ENCODE peak calls at places on chromosome 12, in eight cellular contexts. One of them, this sample, is unnamed.

GRCh38 chr12:77571768-77572167 is 258.9 kb upstream of the NAV3 start:
- DNase-seq in activated naive CD8-positive, alpha-beta T cell treated with anti-CD3 and anti-CD28 coated beads, Interleukin-2, amount 50 U/mL, for 16 hours: no peak
- DNase-seq in LHCN-M2: no peak
- DNase-seq in stimulated activated CD4-positive, alpha-beta T cell treated with anti-CD3 and anti-CD28 coated beads, TNF-alpha, amount 100 ng/mL, for 48 hours: no peak
- DNase-seq in GM23248: no peak
- DNase-seq in uterus: no peak
- DNase-seq in AG20443: no peak
- DNase-seq in heart right ventricle: no peak
- DNase-seq in this sample: no peak

GRCh38 chr12:69570545-69571399 is 14.5 kb upstream of the CCT2 start:
- DNase-seq in GM23248: peak
- DNase-seq in heart right ventricle: no peak
- DNase-seq in activated naive CD8-positive, alpha-beta T cell treated with anti-CD3 and anti-CD28 coated beads, Interleukin-2, amount 50 U/mL, for 16 hours: peak
- DNase-seq in uterus: peak
- DNase-seq in LHCN-M2: peak
- DNase-seq in AG20443: peak
- DNase-seq in stimulated activated CD4-positive, alpha-beta T cell treated with anti-CD3 and anti-CD28 coated beads, TNF-alpha, amount 100 ng/mL, for 48 hours: peak
- DNase-seq in this sample: no peak

GRCh38 chr12:49890096-49890461 is 13.6 kb downstream of the FAIM2 start:
- DNase-seq in uterus: no peak
- DNase-seq in heart right ventricle: no peak
- DNase-seq in stimulated activated CD4-positive, alpha-beta T cell treated with anti-CD3 and anti-CD28 coated beads, TNF-alpha, amount 100 ng/mL, for 48 hours: no peak
- DNase-seq in LHCN-M2: no peak
- DNase-seq in GM23248: no peak
- DNase-seq in activated naive CD8-positive, alpha-beta T cell treated with anti-CD3 and anti-CD28 coated beads, Interleukin-2, amount 50 U/mL, for 16 hours: no peak
- DNase-seq in AG20443: no peak
- DNase-seq in this sample: no peak

GRCh38 chr12:1716911-1717310 is 26.0 kb downstream of the ADIPOR2 start:
- DNase-seq in heart right ventricle: no peak
- DNase-seq in LHCN-M2: no peak
- DNase-seq in uterus: no peak
- DNase-seq in activated naive CD8-positive, alpha-beta T cell treated with anti-CD3 and anti-CD28 coated beads, Interleukin-2, amount 50 U/mL, for 16 hours: no peak
- DNase-seq in AG20443: peak
- DNase-seq in GM23248: peak
- DNase-seq in stimulated activated CD4-positive, alpha-beta T cell treated with anti-CD3 and anti-CD28 coated beads, TNF-alpha, amount 100 ng/mL, for 48 hours: no peak
- DNase-seq in this sample: no peak

GRCh38 chr12:131829795-131830334 is 1.7 kb downstream of the MMP17 start:
- DNase-seq in AG20443: no peak
- DNase-seq in GM23248: peak
- DNase-seq in stimulated activated CD4-positive, alpha-beta T cell treated with anti-CD3 and anti-CD28 coated beads, TNF-alpha, amount 100 ng/mL, for 48 hours: no peak
- DNase-seq in uterus: no peak
- DNase-seq in LHCN-M2: no peak
- DNase-seq in activated naive CD8-positive, alpha-beta T cell treated with anti-CD3 and anti-CD28 coated beads, Interleukin-2, amount 50 U/mL, for 16 hours: no peak
- DNase-seq in heart right ventricle: no peak
- DNase-seq in this sample: no peak

GRCh38 chr12:131276501-131277185 is 322.9 kb downstream of the ADGRD1 start:
- DNase-seq in LHCN-M2: no peak
- DNase-seq in activated naive CD8-positive, alpha-beta T cell treated with anti-CD3 and anti-CD28 coated beads, Interleukin-2, amount 50 U/mL, for 16 hours: no peak
- DNase-seq in uterus: no peak
- DNase-seq in stimulated activated CD4-positive, alpha-beta T cell treated with anti-CD3 and anti-CD28 coated beads, TNF-alpha, amount 100 ng/mL, for 48 hours: no peak
- DNase-seq in AG20443: no peak
- DNase-seq in GM23248: no peak
- DNase-seq in heart right ventricle: no peak
- DNase-seq in this sample: peak

GRCh38 chr12:120688527-120689071 is 1.6 kb downstream of the MLEC start:
- DNase-seq in LHCN-M2: peak
- DNase-seq in AG20443: peak
- DNase-seq in uterus: no peak
- DNase-seq in heart right ventricle: no peak
- DNase-seq in GM23248: peak
- DNase-seq in activated naive CD8-positive, alpha-beta T cell treated with anti-CD3 and anti-CD28 coated beads, Interleukin-2, amount 50 U/mL, for 16 hours: no peak
- DNase-seq in stimulated activated CD4-positive, alpha-beta T cell treated with anti-CD3 and anti-CD28 coated beads, TNF-alpha, amount 100 ng/mL, for 48 hours: no peak
- DNase-seq in this sample: no peak

GRCh38 chr12:123139926-123140674 is 10.8 kb downstream of the PITPNM2 start:
- DNase-seq in AG20443: peak
- DNase-seq in GM23248: peak
- DNase-seq in heart right ventricle: no peak
- DNase-seq in LHCN-M2: peak
- DNase-seq in stimulated activated CD4-positive, alpha-beta T cell treated with anti-CD3 and anti-CD28 coated beads, TNF-alpha, amount 100 ng/mL, for 48 hours: no peak
- DNase-seq in uterus: peak
- DNase-seq in activated naive CD8-positive, alpha-beta T cell treated with anti-CD3 and anti-CD28 coated beads, Interleukin-2, amount 50 U/mL, for 16 hours: no peak
- DNase-seq in this sample: no peak

GRCh38 chr12:18496156-18496555 is 234.8 kb downstream of the PIK3C2G start:
- DNase-seq in GM23248: no peak
- DNase-seq in uterus: no peak
- DNase-seq in stimulated activated CD4-positive, alpha-beta T cell treated with anti-CD3 and anti-CD28 coated beads, TNF-alpha, amount 100 ng/mL, for 48 hours: no peak
- DNase-seq in activated naive CD8-positive, alpha-beta T cell treated with anti-CD3 and anti-CD28 coated beads, Interleukin-2, amount 50 U/mL, for 16 hours: no peak
- DNase-seq in LHCN-M2: no peak
- DNase-seq in AG20443: no peak
- DNase-seq in heart right ventricle: no peak
- DNase-seq in this sample: no peak